ENCODE peak calls at places on chromosomes 2 and 18, in five cellular contexts. C is HepG2, O is MCF 10A, D is HFF-Myc, X is endothelial cell. R is an unnamed sample.

GRCh38 chr18:63936156-63936931 is 12.8 kb upstream of the HMSD start:
- DNase-seq in C (peak), X (peak), O (peak), D (peak), R (peak)

GRCh38 chr2:16943279-16943958 is 277.8 kb upstream of the CYRIA start:
- DNase-seq in O (peak), X (no peak), D (no peak), C (no peak), R (no peak)

GRCh38 chr18:69567813-69568488 is 167.3 kb downstream of the DOK6 start:
- DNase-seq in X (no peak), C (peak), O (peak), D (no peak), R (no peak)

GRCh38 chr2:61978522-61978921 is 73.0 kb downstream of the COMMD1 start:
- DNase-seq in X (no peak), D (no peak), C (peak), O (no peak), R (no peak)

GRCh38 chr2:88182721-88183120 is 12.6 kb downstream of the THNSL2 start:
- DNase-seq in D (no peak), X (no peak), C (no peak), O (no peak), R (no peak)

GRCh38 chr2:64325852-64326577 is 127.9 kb upstream of the LGALSL start:
- DNase-seq in D (no peak), X (no peak), C (no peak), O (no peak), R (peak)

GRCh38 chr18:27143580-27144287 is 41.4 kb downstream of the CHST9 start:
- DNase-seq in O (no peak), C (peak), D (no peak), X (no peak), R (no peak)

GRCh38 chr2:236963631-236964030 is 122.1 kb upstream of the COPS8 start:
- DNase-seq in D (no peak), O (no peak), C (no peak), X (no peak), R (no peak)

GRCh38 chr18:7000484-7001096 is 117.0 kb downstream of the LAMA1 start:
- DNase-seq in C (peak), X (no peak), D (no peak), O (peak), R (no peak)

GRCh38 chr2:110853516-110853915 is 121.1 kb downstream of the ACOXL start:
- DNase-seq in O (peak), C (peak), D (no peak), X (peak), R (peak)

GRCh38 chr2:218805627-218806026 is 23.7 kb downstream of the CYP27A1 start:
- DNase-seq in O (peak), X (no peak), D (peak), C (peak), R (no peak)

GRCh38 chr2:584863-585823 is 92.1 kb downstream of the TMEM18 start:
- DNase-seq in C (no peak), O (no peak), D (no peak), X (no peak), R (peak)

GRCh38 chr2:208042041-208042440 is 16.7 kb upstream of the PLEKHM3 start:
- DNase-seq in D (no peak), O (no peak), X (no peak), C (peak), R (no peak)

GRCh38 chr2:9803023-9803805 is 40.1 kb upstream of the TAF1B start:
- DNase-seq in C (no peak), O (peak), X (no peak), D (no peak), R (no peak)

GRCh38 chr2:220104871-220105351 is 477.5 kb downstream of the SLC4A3 start:
- DNase-seq in O (peak), D (no peak), C (no peak), X (peak), R (no peak)

GRCh38 chr18:11177382-11177781 is 28.0 kb upstream of the PIEZO2 start:
- DNase-seq in O (no peak), X (no peak), C (peak), D (no peak), R (no peak)

GRCh38 chr2:183229386-183229785 is 105.1 kb downstream of the NUP35 start:
- DNase-seq in C (no peak), X (no peak), O (no peak), D (no peak), R (peak)

GRCh38 chr2:196422361-196422760 is 217.2 kb upstream of the CCDC150 start:
- DNase-seq in X (no peak), D (no peak), C (no peak), O (no peak), R (no peak)

GRCh38 chr2:71166812-71167211 is 36.4 kb downstream of the MPHOSPH10 start:
- DNase-seq in O (peak), C (no peak), D (no peak), X (no peak), R (peak)

GRCh38 chr2:122445003-122445402 is 689.6 kb downstream of the TSN start:
- DNase-seq in D (no peak), X (no peak), O (no peak), C (no peak), R (no peak)

GRCh38 chr2:158460632-158461297 is 4.0 kb downstream of the PKP4 start:
- DNase-seq in X (no peak), O (peak), C (peak), D (no peak), R (no peak)
- TF ChIP-seq CTCF in X (no peak), O (peak), C (peak), D (no peak), R (peak)

DNA sequence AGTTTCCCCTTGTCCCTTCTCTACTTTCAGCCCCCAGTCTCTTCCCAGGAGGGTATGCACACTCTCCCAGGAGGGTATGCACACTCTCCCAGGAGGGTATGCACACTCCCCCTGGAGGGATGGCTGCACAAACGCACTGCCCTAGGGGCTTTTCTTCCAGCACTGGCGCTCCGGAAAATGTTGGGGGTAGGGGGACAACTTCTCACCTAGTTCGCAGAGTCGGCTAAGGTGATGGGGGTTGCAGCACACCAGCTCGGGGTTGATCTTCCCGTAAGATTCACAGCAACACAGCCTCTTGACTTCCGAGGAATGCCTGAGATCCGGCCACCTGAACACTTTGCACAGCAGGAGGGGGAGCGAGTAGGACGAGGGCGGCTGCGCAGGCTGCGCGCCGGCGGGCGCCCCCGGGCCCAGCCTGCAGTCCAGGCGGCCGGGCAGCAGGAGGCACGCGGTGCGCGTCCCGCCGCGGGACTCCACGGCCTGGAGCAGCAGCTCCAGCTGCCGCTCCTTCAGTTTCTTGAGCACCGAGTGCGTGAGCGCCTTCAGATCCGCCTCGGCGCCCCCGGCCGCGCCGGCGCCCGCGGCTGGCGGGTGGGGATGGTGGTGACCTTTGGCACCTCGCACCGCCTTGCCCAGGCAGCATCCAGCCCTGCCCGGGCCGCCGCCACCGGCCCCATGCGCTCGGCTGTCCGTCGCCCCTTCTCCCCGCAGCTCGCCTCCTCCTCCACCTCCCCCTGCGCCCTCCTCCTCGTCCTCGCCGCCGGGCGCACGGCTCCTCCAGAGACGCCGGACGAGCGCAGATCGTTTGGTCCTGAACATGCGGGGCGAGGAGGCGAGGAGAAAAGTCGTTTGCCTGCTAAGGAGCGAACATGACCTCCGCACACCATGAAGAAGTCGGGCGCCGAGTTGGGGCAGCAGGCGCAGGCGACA is 894 bp downstream of the SMAD7 start:
- DNase-seq in O (peak), X (peak), C (no peak), D (no peak), R (peak)
- TF ChIP-seq CTCF in O (peak), X (peak), C (peak), D (no peak), R (peak)

GRCh38 chr2:158745067-158745865 is 49.9 kb upstream of the DAPL1 start:
- DNase-seq in O (peak), D (no peak), C (peak), X (peak), R (peak)
- TF ChIP-seq CTCF in O (peak), D (peak), C (peak), X (no peak), R (no peak)

GRCh38 chr18:9148239-9148552 is 11.6 kb downstream of the ANKRD12 start:
- DNase-seq in C (no peak), X (no peak), D (no peak), O (no peak), R (no peak)
- TF ChIP-seq CTCF in C (no peak), X (no peak), D (no peak), O (no peak), R (peak)

DNA sequence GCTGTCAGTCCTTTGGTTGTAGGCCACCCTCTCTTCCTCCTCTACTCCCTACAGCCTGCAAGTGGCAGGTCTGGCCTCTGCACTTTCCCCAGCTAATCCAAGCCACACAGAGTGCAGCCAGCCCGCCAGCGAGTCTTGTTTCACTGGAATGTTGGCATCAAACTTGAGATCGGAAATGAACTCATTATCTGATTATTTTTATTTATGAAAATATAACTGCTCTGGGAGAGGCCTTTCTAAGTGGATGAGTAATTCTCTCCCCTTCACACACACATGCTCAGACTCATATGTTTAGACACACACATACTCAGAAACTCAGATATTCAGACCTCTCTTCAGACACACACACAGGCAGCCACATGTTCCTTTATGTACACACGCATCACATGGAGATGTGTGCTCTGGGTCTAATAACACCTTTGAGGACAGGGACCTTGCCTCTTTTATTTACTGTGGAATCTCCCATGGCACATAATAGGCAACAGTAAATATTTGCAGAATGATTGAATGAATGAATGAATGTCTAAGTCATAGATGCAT is 151.3 kb downstream of the ZFP36L2 start:
- DNase-seq in D (peak), O (peak), X (no peak), C (peak), R (no peak)
- TF ChIP-seq CTCF in D (no peak), O (no peak), X (no peak), C (no peak), R (no peak)

DNA sequence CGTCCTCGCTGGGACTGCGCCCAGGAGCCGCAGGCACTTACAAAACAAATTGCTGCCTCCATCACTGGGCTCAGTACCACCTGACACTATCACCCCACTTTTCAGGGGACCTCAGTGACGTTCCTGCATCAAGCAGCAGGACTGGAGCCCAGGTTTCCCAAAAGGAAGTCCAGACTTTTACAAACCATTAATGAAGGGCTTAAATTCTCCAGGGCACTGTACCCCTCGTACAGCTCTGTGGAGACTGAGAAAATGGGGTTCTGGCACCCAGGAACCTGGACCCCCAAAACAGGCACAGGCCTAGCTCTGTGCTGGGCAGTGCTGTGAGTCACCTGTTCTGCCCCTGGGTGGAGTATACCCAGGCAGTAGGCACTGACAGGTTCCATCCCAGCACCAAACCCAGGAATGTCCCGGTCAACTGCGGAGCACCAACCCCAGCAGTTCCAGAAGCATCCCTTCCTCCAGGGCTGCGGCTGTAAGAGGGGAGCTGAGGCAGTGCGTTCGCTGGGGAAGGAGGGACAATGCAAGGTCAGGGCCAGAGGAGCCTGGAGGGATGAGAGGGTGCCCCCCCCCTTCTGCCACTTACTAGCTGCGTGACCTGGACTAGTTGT is 24.6 kb upstream of the NOTO start:
- DNase-seq in D (no peak), O (peak), X (no peak), C (no peak), R (no peak)
- TF ChIP-seq CTCF in D (no peak), O (no peak), X (no peak), C (peak), R (peak)